ENCODE peak calls at places on chromosomes 2 and 18, in ten cellular contexts. F is CD8-positive, alpha-beta memory T cell; D is mucosa of descending colon; M is IMR-90; T is HepG2; P is NT2/D1; C is WERI-Rb-1; N is Panc1; G is cardiac muscle cell; E is colonic mucosa. X is an unnamed sample.

GRCh38 chr2:219706823-219707281 is 79.4 kb downstream of the SLC4A3 start:
- DNase-seq in F (no peak), D (no peak), M (peak; percentile 67), T (no peak), P (no peak), C (no peak), N (no peak), G (peak; percentile 62), E (no peak), X (no peak)

GRCh38 chr2:41321341-41321740 is 726.5 kb upstream of the PKDCC start:
- DNase-seq in F (no peak), D (no peak), M (no peak), T (no peak), P (no peak), C (no peak), N (no peak), G (no peak), E (no peak), X (no peak)

GRCh38 chr2:240803191-240803590 is 16.8 kb downstream of the KIF1A start:
- DNase-seq in F (no peak), D (no peak), M (no peak), T (no peak), P (no peak), C (no peak), N (no peak), G (no peak), E (no peak), X (peak; percentile 17)

GRCh38 chr2:239779592-239779983 is 245.6 kb downstream of the NDUFA10 start:
- DNase-seq in F (no peak), D (no peak), M (no peak), T (no peak), P (no peak), C (no peak), N (no peak), G (no peak), E (no peak), X (no peak)

GRCh38 chr18:57930476-57930875 is 113.5 kb upstream of the NEDD4L start:
- DNase-seq in F (no peak), D (no peak), M (no peak), T (no peak), P (no peak), C (no peak), N (no peak), G (no peak), E (no peak), X (no peak)

GRCh38 chr18:29225351-29225750 is 1048.4 kb upstream of the CDH2 start:
- DNase-seq in F (no peak), D (no peak), M (peak; percentile 11), T (no peak), P (no peak), C (no peak), N (no peak), G (peak; percentile 61), E (no peak), X (no peak)

GRCh38 chr2:224410946-224411561 is 9.1 kb upstream of the FAM124B start:
- DNase-seq in F (no peak), D (no peak), M (peak; percentile 19), T (no peak), P (no peak), C (no peak), N (no peak), G (peak; percentile 45), E (no peak), X (no peak)

GRCh38 chr2:163573652-163574051 is 162.2 kb downstream of the FIGN start:
- DNase-seq in F (no peak), D (no peak), M (no peak), T (no peak), P (no peak), C (no peak), N (no peak), G (no peak), E (no peak), X (no peak)

GRCh38 chr2:205754924-205755321 is 72.6 kb downstream of the NRP2 start:
- DNase-seq in F (no peak), D (no peak), M (peak; percentile 30), T (peak; percentile 42), P (no peak), C (no peak), N (no peak), G (peak; percentile 66), E (peak; percentile 38), X (no peak)
- H3K4me3 ChIP-seq in F (no peak overlapping the region), D (no peak overlapping the region), M (no peak overlapping the region), T (no peak overlapping the region), P (no peak overlapping the region), C (no peak overlapping the region), N (no peak overlapping the region), G (no peak overlapping the region), E (no peak overlapping the region), X (no peak overlapping the region)

GRCh38 chr2:99421469-99421868 is 68.3 kb downstream of the REV1 start:
- DNase-seq in F (no peak), D (no peak), M (peak; percentile 62), T (no peak), P (no peak), C (no peak), N (no peak), G (peak; percentile 55), E (no peak), X (no peak)
- H3K36me3 ChIP-seq in F (peaks cover 40% of the 10 kb centered on the region), D (no peaks in the 10 kb centered on the region), M (peaks cover 26% of the 10 kb centered on the region), T (peaks cover 28% of the 10 kb centered on the region), P (peaks cover 82% of the 10 kb centered on the region), C (peaks cover 71% of the 10 kb centered on the region), N (peaks cover 16% of the 10 kb centered on the region), G (peaks cover 45% of the 10 kb centered on the region), E (no peaks in the 10 kb centered on the region), X (peaks cover 13% of the 10 kb centered on the region)

GRCh38 chr2:151260492-151261239 is 997 bp downstream of the RBM43 start:
- DNase-seq in F (peak; percentile 52), D (no peak), M (peak; percentile 43), T (no peak), P (no peak), C (no peak), N (no peak), G (peak; percentile 61), E (no peak), X (no peak)

GRCh38 chr2:151261240-151261976 is at the start of gene RBM43:
- DNase-seq in F (peak; percentile 86), D (peak; percentile 92), M (peak; percentile 91), T (peak; percentile 44), P (peak; percentile 16), C (peak; percentile 68), N (no peak), G (peak; percentile 98), E (peak; percentile 88), X (peak; percentile 83)

GRCh38 chr2:151264157-151264835 is 2.6 kb upstream of the RBM43 start:
- DNase-seq in F (no peak), D (no peak), M (no peak), T (peak; percentile 58), P (no peak), C (no peak), N (no peak), G (no peak), E (no peak), X (peak; percentile 35)

GRCh38 chr2:151261977-151262291 is 271 bp upstream of the RBM43 start:
- DNase-seq in F (no peak), D (no peak), M (no peak), T (no peak), P (no peak), C (no peak), N (no peak), G (no peak), E (no peak), X (no peak)

DNA sequence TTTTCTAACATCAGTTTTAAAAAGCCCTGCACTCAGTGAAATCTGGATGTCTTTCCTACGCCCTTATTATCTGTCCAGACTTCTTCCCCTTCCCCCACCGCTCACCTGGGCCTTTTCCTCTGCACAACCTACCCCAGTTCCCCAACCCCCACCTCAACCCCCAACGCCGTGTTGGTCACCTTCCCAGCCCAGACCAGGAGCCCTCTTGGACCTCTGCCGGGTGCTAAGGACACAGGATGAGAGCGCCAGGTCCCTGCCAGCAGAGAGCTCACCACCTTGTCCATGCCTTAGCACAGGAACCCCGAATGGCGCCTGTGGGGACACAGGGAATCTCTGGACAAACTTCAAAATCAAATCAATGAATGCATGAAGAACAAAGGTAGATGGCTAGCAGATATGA is 966 bp upstream of the RBM43 start:
- DNase-seq in F (no peak), D (no peak), M (no peak), T (no peak), P (no peak), C (no peak), N (no peak), G (no peak), E (no peak), X (peak; percentile 24)
- H3K4me3 ChIP-seq in F (no peak overlapping the region), D (no peak overlapping the region), M (no peak overlapping the region), T (no peak overlapping the region), P (no peak overlapping the region), C (no peak overlapping the region), N (no peak overlapping the region), G (no peak overlapping the region), E (no peak overlapping the region), X (no peak overlapping the region)

GRCh38 chr2:216661051-216661450 is 27.8 kb downstream of the IGFBP2 start:
- DNase-seq in F (no peak), D (no peak), M (no peak), T (no peak), P (no peak), C (no peak), N (no peak), G (no peak), E (no peak), X (no peak)

GRCh38 chr2:216663846-216664245 is 30.6 kb downstream of the IGFBP2 start:
- DNase-seq in F (no peak), D (no peak), M (no peak), T (no peak), P (no peak), C (no peak), N (no peak), G (no peak), E (no peak), X (no peak)

GRCh38 chr2:216663106-216663505 is 29.9 kb downstream of the IGFBP2 start:
- DNase-seq in F (no peak), D (no peak), M (no peak), T (no peak), P (no peak), C (no peak), N (no peak), G (no peak), E (no peak), X (no peak)

GRCh38 chr2:216660496-216660895 is 27.3 kb downstream of the IGFBP2 start:
- DNase-seq in F (no peak), D (no peak), M (no peak), T (no peak), P (no peak), C (no peak), N (no peak), G (no peak), E (no peak), X (no peak)

DNA sequence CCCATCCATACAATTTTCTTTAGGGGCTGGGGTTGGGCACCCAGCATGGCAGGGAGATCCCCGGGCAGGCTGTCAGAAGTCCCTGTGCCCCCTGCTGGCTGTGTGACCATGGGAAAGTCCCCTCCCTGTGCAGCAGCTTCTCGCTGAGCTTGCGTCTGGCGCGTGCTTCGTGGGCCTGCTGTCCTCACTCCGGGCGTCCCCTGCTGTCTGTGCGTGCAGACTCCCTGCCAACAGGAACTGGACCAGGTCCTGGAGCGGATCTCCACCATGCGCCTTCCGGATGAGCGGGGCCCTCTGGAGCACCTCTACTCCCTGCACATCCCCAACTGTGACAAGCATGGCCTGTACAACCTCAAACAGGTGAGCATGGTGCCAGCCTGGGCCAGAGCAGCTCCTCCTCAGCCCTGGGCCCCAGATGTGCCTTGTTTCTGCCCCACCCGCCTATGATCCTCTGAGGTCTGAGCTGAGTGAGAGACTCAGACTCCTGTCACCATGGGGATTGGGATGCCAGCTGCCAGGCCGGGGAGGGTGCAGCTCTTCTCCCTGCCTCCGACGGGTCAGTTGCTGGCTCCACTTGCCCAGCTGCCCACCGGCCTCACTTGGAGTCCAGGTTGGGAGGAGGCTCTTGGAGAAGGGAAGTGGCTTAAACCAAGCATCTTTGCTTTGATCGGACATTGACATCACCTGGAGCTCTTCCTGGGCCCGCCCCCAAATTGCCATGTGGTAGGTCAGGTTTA is 28.6 kb downstream of the IGFBP2 start:
- DNase-seq in F (no peak), D (no peak), M (no peak), T (peak; percentile 36), P (no peak), C (peak; percentile 45), N (no peak), G (no peak), E (no peak), X (no peak)
- H3K36me3 ChIP-seq in F (no peaks in the 10 kb centered on the region), D (no peaks in the 10 kb centered on the region), M (peaks cover 2% of the 10 kb centered on the region), T (no peaks in the 10 kb centered on the region), P (peaks cover 72% of the 10 kb centered on the region), C (no peaks in the 10 kb centered on the region), N (no peaks in the 10 kb centered on the region), G (peaks cover 6% of the 10 kb centered on the region), E (no peaks in the 10 kb centered on the region), X (peaks cover 6% of the 10 kb centered on the region)

X was measured in H7.